ENCODE peak calls at places on chromosomes 2 and 18, in eight cellular contexts. One of them, this sample, is unnamed.
A peak's percentile ranks its signal among the peaks of the same experiment; 100 is the strongest.

GRCh38 chr2:171908235-171908634 is 14.0 kb upstream of the HAT1 start:
- DNase-seq in thoracic aorta: no peak
- DNase-seq in mammary epithelial cell: no peak
- DNase-seq in dorsolateral prefrontal cortex: no peak
- DNase-seq in GM20000: no peak
- DNase-seq in GM23338: no peak
- DNase-seq in IMR-90: no peak
- DNase-seq in tibial nerve: no peak
- DNase-seq in this sample: no peak

GRCh38 chr2:225354281-225354774 is 45.2 kb upstream of the NYAP2 start:
- DNase-seq in IMR-90: peak; percentile 32
- DNase-seq in thoracic aorta: no peak
- DNase-seq in dorsolateral prefrontal cortex: no peak
- DNase-seq in tibial nerve: no peak
- DNase-seq in GM20000: no peak
- DNase-seq in mammary epithelial cell: no peak
- DNase-seq in GM23338: no peak
- DNase-seq in this sample: no peak

GRCh38 chr2:8058652-8059051 is 623.2 kb upstream of the ID2 start:
- DNase-seq in mammary epithelial cell: no peak
- DNase-seq in tibial nerve: no peak
- DNase-seq in dorsolateral prefrontal cortex: no peak
- DNase-seq in GM23338: no peak
- DNase-seq in GM20000: no peak
- DNase-seq in IMR-90: no peak
- DNase-seq in thoracic aorta: no peak
- DNase-seq in this sample: no peak

GRCh38 chr2:105384216-105384615 is 14.6 kb downstream of the FHL2 start:
- DNase-seq in tibial nerve: no peak
- DNase-seq in mammary epithelial cell: no peak
- DNase-seq in thoracic aorta: no peak
- DNase-seq in GM20000: no peak
- DNase-seq in IMR-90: no peak
- DNase-seq in GM23338: no peak
- DNase-seq in dorsolateral prefrontal cortex: no peak
- DNase-seq in this sample: no peak

GRCh38 chr2:31204761-31205160 is 12.6 kb downstream of the CAPN14 start:
- DNase-seq in tibial nerve: no peak
- DNase-seq in mammary epithelial cell: no peak
- DNase-seq in GM20000: no peak
- DNase-seq in GM23338: no peak
- DNase-seq in dorsolateral prefrontal cortex: no peak
- DNase-seq in IMR-90: no peak
- DNase-seq in thoracic aorta: no peak
- DNase-seq in this sample: no peak

GRCh38 chr2:225041871-225042799 is at the start of gene DOCK10:
- DNase-seq in dorsolateral prefrontal cortex: peak; percentile 27
- DNase-seq in tibial nerve: no peak
- DNase-seq in thoracic aorta: no peak
- DNase-seq in mammary epithelial cell: peak; percentile 29
- DNase-seq in GM20000: peak; percentile 75
- DNase-seq in GM23338: peak; percentile 42
- DNase-seq in IMR-90: peak; percentile 69
- DNase-seq in this sample: peak; percentile 48

GRCh38 chr2:58156780-58157179 is 84.3 kb downstream of the FANCL start:
- DNase-seq in GM23338: no peak
- DNase-seq in GM20000: no peak
- DNase-seq in mammary epithelial cell: no peak
- DNase-seq in thoracic aorta: no peak
- DNase-seq in IMR-90: peak; percentile 53
- DNase-seq in tibial nerve: no peak
- DNase-seq in dorsolateral prefrontal cortex: no peak
- DNase-seq in this sample: no peak

GRCh38 chr2:205261631-205262030 is 420.7 kb upstream of the NRP2 start:
- DNase-seq in tibial nerve: no peak
- DNase-seq in thoracic aorta: no peak
- DNase-seq in IMR-90: no peak
- DNase-seq in mammary epithelial cell: no peak
- DNase-seq in GM23338: no peak
- DNase-seq in dorsolateral prefrontal cortex: no peak
- DNase-seq in GM20000: no peak
- DNase-seq in this sample: no peak

GRCh38 chr2:71306762-71307161 is 24.8 kb upstream of the ZNF638 start:
- DNase-seq in thoracic aorta: no peak
- DNase-seq in dorsolateral prefrontal cortex: no peak
- DNase-seq in GM20000: no peak
- DNase-seq in IMR-90: no peak
- DNase-seq in mammary epithelial cell: peak; percentile 38
- DNase-seq in GM23338: peak; percentile 44
- DNase-seq in tibial nerve: no peak
- DNase-seq in this sample: no peak

GRCh38 chr2:112799291-112799975 is 15.1 kb upstream of the IL1A start:
- DNase-seq in thoracic aorta: no peak
- DNase-seq in IMR-90: peak; percentile 51
- DNase-seq in GM23338: no peak
- DNase-seq in tibial nerve: no peak
- DNase-seq in GM20000: no peak
- DNase-seq in mammary epithelial cell: peak; percentile 69
- DNase-seq in dorsolateral prefrontal cortex: no peak
- DNase-seq in this sample: peak; percentile 54

GRCh38 chr2:241475267-241475666 is 33.1 kb downstream of the STK25 start:
- DNase-seq in IMR-90: no peak
- DNase-seq in GM20000: no peak
- DNase-seq in tibial nerve: no peak
- DNase-seq in GM23338: no peak
- DNase-seq in thoracic aorta: no peak
- DNase-seq in mammary epithelial cell: no peak
- DNase-seq in dorsolateral prefrontal cortex: no peak
- DNase-seq in this sample: no peak

GRCh38 chr18:7878265-7879173 is 311.4 kb downstream of the PTPRM start:
- DNase-seq in tibial nerve: no peak
- DNase-seq in mammary epithelial cell: no peak
- DNase-seq in GM23338: peak; percentile 16
- DNase-seq in thoracic aorta: no peak
- DNase-seq in GM20000: no peak
- DNase-seq in IMR-90: no peak
- DNase-seq in dorsolateral prefrontal cortex: no peak
- DNase-seq in this sample: no peak

GRCh38 chr2:144484201-144484948 is 35.5 kb downstream of the ZEB2 start:
- DNase-seq in tibial nerve: no peak
- DNase-seq in dorsolateral prefrontal cortex: no peak
- DNase-seq in mammary epithelial cell: no peak
- DNase-seq in GM23338: no peak
- DNase-seq in IMR-90: no peak
- DNase-seq in thoracic aorta: no peak
- DNase-seq in GM20000: no peak
- DNase-seq in this sample: no peak

GRCh38 chr18:73842795-73843394 is 304.7 kb downstream of the FBXO15 start:
- DNase-seq in GM23338: peak; percentile 78
- DNase-seq in thoracic aorta: no peak
- DNase-seq in dorsolateral prefrontal cortex: peak; percentile 60
- DNase-seq in GM20000: peak; percentile 54
- DNase-seq in mammary epithelial cell: peak; percentile 14
- DNase-seq in tibial nerve: peak; percentile 30
- DNase-seq in IMR-90: peak; percentile 65
- DNase-seq in this sample: no peak

GRCh38 chr18:55386545-55386944 is 201.4 kb downstream of the TCF4 start:
- DNase-seq in GM23338: no peak
- DNase-seq in thoracic aorta: no peak
- DNase-seq in dorsolateral prefrontal cortex: no peak
- DNase-seq in tibial nerve: no peak
- DNase-seq in mammary epithelial cell: no peak
- DNase-seq in IMR-90: no peak
- DNase-seq in GM20000: no peak
- DNase-seq in this sample: no peak

GRCh38 chr2:230680463-230681195 is 32.0 kb upstream of the CAB39 start:
- DNase-seq in dorsolateral prefrontal cortex: no peak
- DNase-seq in tibial nerve: no peak
- DNase-seq in GM20000: no peak
- DNase-seq in GM23338: no peak
- DNase-seq in mammary epithelial cell: peak; percentile 94
- DNase-seq in IMR-90: peak; percentile 86
- DNase-seq in thoracic aorta: no peak
- DNase-seq in this sample: no peak

GRCh38 chr2:108189316-108189715 is 50.5 kb upstream of the SULT1C3 start:
- DNase-seq in thoracic aorta: no peak
- DNase-seq in mammary epithelial cell: peak; percentile 55
- DNase-seq in GM20000: no peak
- DNase-seq in dorsolateral prefrontal cortex: no peak
- DNase-seq in GM23338: no peak
- DNase-seq in tibial nerve: no peak
- DNase-seq in IMR-90: no peak
- DNase-seq in this sample: no peak

GRCh38 chr2:129747500-129748125 is 231.9 kb upstream of the RAB6C start:
- DNase-seq in tibial nerve: no peak
- DNase-seq in GM23338: no peak
- DNase-seq in IMR-90: no peak
- DNase-seq in dorsolateral prefrontal cortex: no peak
- DNase-seq in GM20000: no peak
- DNase-seq in mammary epithelial cell: no peak
- DNase-seq in thoracic aorta: no peak
- DNase-seq in this sample: no peak

GRCh38 chr18:59267511-59268126 is 5.6 kb downstream of the RAX start:
- DNase-seq in mammary epithelial cell: peak; percentile 26
- DNase-seq in thoracic aorta: no peak
- DNase-seq in dorsolateral prefrontal cortex: no peak
- DNase-seq in tibial nerve: no peak
- DNase-seq in GM20000: peak; percentile 31
- DNase-seq in IMR-90: no peak
- DNase-seq in GM23338: peak; percentile 75
- DNase-seq in this sample: no peak

GRCh38 chr2:27152796-27153464 is 4.1 kb downstream of the TCF23 start:
- DNase-seq in mammary epithelial cell: peak; percentile 73
- DNase-seq in IMR-90: peak; percentile 48
- DNase-seq in tibial nerve: no peak
- DNase-seq in GM23338: no peak
- DNase-seq in dorsolateral prefrontal cortex: no peak
- DNase-seq in thoracic aorta: no peak
- DNase-seq in GM20000: no peak
- DNase-seq in this sample: no peak

GRCh38 chr2:1363367-1363766 is 49.9 kb upstream of the TPO start:
- DNase-seq in IMR-90: no peak
- DNase-seq in thoracic aorta: no peak
- DNase-seq in GM20000: no peak
- DNase-seq in tibial nerve: no peak
- DNase-seq in GM23338: no peak
- DNase-seq in dorsolateral prefrontal cortex: no peak
- DNase-seq in mammary epithelial cell: no peak
- DNase-seq in this sample: no peak

GRCh38 chr18:12742453-12742852 is 39.6 kb downstream of the PSMG2 start:
- DNase-seq in thoracic aorta: no peak
- DNase-seq in dorsolateral prefrontal cortex: no peak
- DNase-seq in GM23338: no peak
- DNase-seq in tibial nerve: no peak
- DNase-seq in mammary epithelial cell: peak; percentile 87
- DNase-seq in IMR-90: peak; percentile 87
- DNase-seq in GM20000: no peak
- DNase-seq in this sample: no peak

GRCh38 chr2:75311993-75312392 is 112.7 kb upstream of the TACR1 start:
- DNase-seq in tibial nerve: no peak
- DNase-seq in mammary epithelial cell: no peak
- DNase-seq in thoracic aorta: no peak
- DNase-seq in GM23338: peak; percentile 80
- DNase-seq in dorsolateral prefrontal cortex: no peak
- DNase-seq in GM20000: peak; percentile 79
- DNase-seq in IMR-90: no peak
- DNase-seq in this sample: no peak
- TF ChIP-seq CTCF in tibial nerve: no peak
- TF ChIP-seq CTCF in mammary epithelial cell: no peak
- TF ChIP-seq CTCF in thoracic aorta: no peak
- TF ChIP-seq CTCF in GM23338: peak; percentile 57
- TF ChIP-seq CTCF in dorsolateral prefrontal cortex: no peak
- TF ChIP-seq CTCF in GM20000: peak; percentile 71
- TF ChIP-seq CTCF in IMR-90: peak; percentile 6
- TF ChIP-seq CTCF in this sample: peak; percentile 29

GRCh38 chr2:234564719-234565118 is 67.8 kb upstream of the ARL4C start:
- DNase-seq in tibial nerve: no peak
- DNase-seq in dorsolateral prefrontal cortex: no peak
- DNase-seq in thoracic aorta: no peak
- DNase-seq in GM20000: no peak
- DNase-seq in IMR-90: peak; percentile 80
- DNase-seq in mammary epithelial cell: no peak
- DNase-seq in GM23338: no peak
- DNase-seq in this sample: no peak
- TF ChIP-seq CTCF in tibial nerve: no peak
- TF ChIP-seq CTCF in dorsolateral prefrontal cortex: peak; percentile 24
- TF ChIP-seq CTCF in thoracic aorta: no peak
- TF ChIP-seq CTCF in GM20000: no peak
- TF ChIP-seq CTCF in IMR-90: peak; percentile 56
- TF ChIP-seq CTCF in mammary epithelial cell: no peak
- TF ChIP-seq CTCF in GM23338: peak; percentile 31
- TF ChIP-seq CTCF in this sample: no peak

DNA sequence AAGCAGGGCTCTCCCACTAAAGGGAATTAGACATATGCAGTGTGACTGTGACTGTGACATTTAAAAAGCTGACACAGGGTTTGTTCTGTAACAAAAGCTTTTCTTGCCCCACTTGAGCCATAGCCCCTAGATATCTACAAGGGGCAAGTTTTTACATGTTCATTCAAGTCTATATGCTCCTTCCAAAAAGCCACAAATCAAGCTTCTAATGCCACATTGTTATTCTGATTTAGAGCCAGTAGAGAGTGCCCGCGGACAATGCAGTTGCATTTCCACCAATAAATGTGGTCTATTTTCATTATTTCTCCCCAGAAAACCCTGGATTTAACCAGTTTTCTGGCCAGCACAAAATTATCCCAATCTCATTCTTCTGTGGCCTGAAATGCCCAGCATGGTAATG is 9.9 kb downstream of the ARHGAP25 start:
- DNase-seq in IMR-90: no peak
- DNase-seq in GM20000: no peak
- DNase-seq in GM23338: peak; percentile 24
- DNase-seq in thoracic aorta: no peak
- DNase-seq in mammary epithelial cell: peak; percentile 37
- DNase-seq in dorsolateral prefrontal cortex: no peak
- DNase-seq in tibial nerve: no peak
- DNase-seq in this sample: no peak
- TF ChIP-seq CTCF in IMR-90: peak; percentile 26
- TF ChIP-seq CTCF in GM20000: no peak
- TF ChIP-seq CTCF in GM23338: peak; percentile 12
- TF ChIP-seq CTCF in thoracic aorta: no peak
- TF ChIP-seq CTCF in mammary epithelial cell: peak; percentile 58
- TF ChIP-seq CTCF in dorsolateral prefrontal cortex: no peak
- TF ChIP-seq CTCF in tibial nerve: no peak
- TF ChIP-seq CTCF in this sample: peak; percentile 16

DNA sequence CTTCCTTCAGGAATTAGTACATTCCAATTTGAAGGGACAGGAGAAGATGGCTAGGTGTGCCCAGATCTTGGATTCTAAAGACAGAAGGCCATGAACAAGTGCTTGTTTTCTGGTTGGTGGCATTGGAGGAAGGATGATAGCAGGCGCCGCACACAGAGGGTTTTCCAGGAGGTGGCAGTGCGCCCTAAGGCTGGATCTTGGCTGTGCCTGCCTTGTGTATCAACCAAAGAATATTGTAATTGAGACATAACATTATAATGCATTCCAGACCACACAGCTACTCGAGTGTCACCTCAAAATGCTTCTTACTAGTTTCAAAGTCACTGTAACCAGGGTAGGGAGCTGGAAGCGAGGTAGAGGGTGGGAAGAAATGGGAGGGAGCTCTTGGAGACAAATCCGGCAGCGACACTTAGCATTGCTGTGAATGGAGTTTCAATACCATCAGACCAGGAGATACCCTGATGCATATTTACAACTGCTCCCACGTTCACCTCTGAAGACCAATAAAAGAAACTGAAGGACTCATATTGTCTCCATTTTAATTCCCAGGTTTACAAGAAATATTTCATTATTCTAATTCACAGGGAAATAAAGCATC is 42.5 kb downstream of the CPO start:
- DNase-seq in GM20000: peak; percentile 17
- DNase-seq in mammary epithelial cell: peak; percentile 64
- DNase-seq in dorsolateral prefrontal cortex: peak; percentile 94
- DNase-seq in tibial nerve: peak; percentile 61
- DNase-seq in GM23338: peak; percentile 80
- DNase-seq in IMR-90: peak; percentile 76
- DNase-seq in thoracic aorta: peak; percentile 49
- DNase-seq in this sample: no peak
- TF ChIP-seq CTCF in GM20000: no peak
- TF ChIP-seq CTCF in mammary epithelial cell: peak; percentile 90
- TF ChIP-seq CTCF in dorsolateral prefrontal cortex: peak; percentile 90
- TF ChIP-seq CTCF in tibial nerve: peak; percentile 51
- TF ChIP-seq CTCF in GM23338: peak; percentile 95
- TF ChIP-seq CTCF in IMR-90: peak; percentile 97
- TF ChIP-seq CTCF in thoracic aorta: peak; percentile 81
- TF ChIP-seq CTCF in this sample: peak; percentile 27